ENCODE peak calls at places on chromosomes 4 and X, in ten cellular contexts. E, M, H, G, P, R, D, K, A and V are unnamed samples.

GRCh38 chrX:154012336-154012991 is 7.2 kb downstream of the IRAK1 start:
- DNase-seq in E (no peak), M (no peak), H (no peak), G (no peak), P (no peak), R (no peak), D (no peak), K (no peak), A (no peak), V (no peak)

GRCh38 chr4:142404191-142404611 is 441.9 kb downstream of the INPP4B start:
- DNase-seq in E (no peak), M (no peak), H (no peak), G (no peak), P (peak), R (peak), D (no peak), K (no peak), A (no peak), V (peak)

GRCh38 chrX:3252744-3253143 is 93.7 kb downstream of the MXRA5 start:
- DNase-seq in E (no peak), M (no peak), H (no peak), G (no peak), P (no peak), R (no peak), D (no peak), K (no peak), A (no peak), V (no peak)

GRCh38 chr4:8916914-8917305 is 45.3 kb upstream of the HMX1 start:
- DNase-seq in E (no peak), M (no peak), H (no peak), G (no peak), P (no peak), R (no peak), D (no peak), K (no peak), A (no peak), V (no peak)

GRCh38 chr4:75542824-75543223 is 13.0 kb upstream of the ODAPH start:
- DNase-seq in E (no peak), M (no peak), H (no peak), G (no peak), P (peak), R (no peak), D (no peak), K (no peak), A (no peak), V (peak)

GRCh38 chr4:42568610-42569207 is 88.2 kb downstream of the ATP8A1 start:
- DNase-seq in E (peak), M (peak), H (no peak), G (peak), P (peak), R (peak), D (peak), K (peak), A (peak), V (peak)

GRCh38 chrX:46576458-46576857 is 2.9 kb downstream of the CHST7 start:
- DNase-seq in E (no peak), M (no peak), H (no peak), G (no peak), P (no peak), R (no peak), D (no peak), K (no peak), A (no peak), V (no peak)

GRCh38 chr4:22625301-22625700 is 67.4 kb upstream of the GBA3 start:
- DNase-seq in E (no peak), M (no peak), H (no peak), G (no peak), P (peak), R (no peak), D (no peak), K (no peak), A (peak), V (no peak)

GRCh38 chr4:87423313-87424031 is 1.1 kb downstream of the NUDT9 start:
- DNase-seq in E (peak), M (peak), H (no peak), G (no peak), P (peak), R (no peak), D (no peak), K (no peak), A (no peak), V (peak)

GRCh38 chrX:112784692-112785091 is 55.9 kb downstream of the AMOT start:
- DNase-seq in E (no peak), M (no peak), H (no peak), G (no peak), P (no peak), R (no peak), D (no peak), K (no peak), A (no peak), V (no peak)

GRCh38 chrX:13733506-13733905 is 914 bp downstream of the TRAPPC2 start:
- DNase-seq in E (no peak), M (no peak), H (no peak), G (no peak), P (no peak), R (no peak), D (no peak), K (no peak), A (no peak), V (no peak)

GRCh38 chr4:77193511-77194236 is 36.7 kb downstream of the CCNG2 start:
- DNase-seq in E (no peak), M (no peak), H (peak), G (peak), P (no peak), R (peak), D (peak), K (peak), A (no peak), V (no peak)

GRCh38 chr4:43875655-43876054 is 573.0 kb downstream of the KCTD8 start:
- DNase-seq in E (no peak), M (no peak), H (no peak), G (no peak), P (no peak), R (no peak), D (no peak), K (no peak), A (no peak), V (no peak)

GRCh38 chr4:145825255-145825654 is 113.4 kb downstream of the ZNF827 start:
- DNase-seq in E (no peak), M (no peak), H (no peak), G (no peak), P (no peak), R (no peak), D (no peak), K (no peak), A (no peak), V (no peak)

GRCh38 chr4:82842593-82842992 is 44.0 kb upstream of the SCD5 start:
- DNase-seq in E (no peak), M (no peak), H (no peak), G (no peak), P (peak), R (no peak), D (no peak), K (no peak), A (no peak), V (no peak)

GRCh38 chrX:39258331-39258730 is 457.1 kb downstream of the MID1IP1 start:
- DNase-seq in E (peak), M (no peak), H (no peak), G (no peak), P (peak), R (no peak), D (no peak), K (no peak), A (no peak), V (no peak)

GRCh38 chrX:149517308-149517707 is 12.2 kb upstream of the IDS start:
- DNase-seq in E (no peak), M (no peak), H (no peak), G (no peak), P (no peak), R (no peak), D (no peak), K (no peak), A (no peak), V (no peak)

GRCh38 chr4:153513596-153513995 is 47.4 kb downstream of the TMEM131L start:
- DNase-seq in E (no peak), M (no peak), H (no peak), G (no peak), P (peak), R (no peak), D (no peak), K (no peak), A (no peak), V (peak)

GRCh38 chr4:153039542-153040185 is 103.5 kb downstream of the FHDC1 start:
- DNase-seq in E (no peak), M (no peak), H (no peak), G (no peak), P (peak), R (no peak), D (no peak), K (no peak), A (no peak), V (no peak)